ENCODE peak calls at places on chromosome 4, in seven cellular contexts. E is foreskin fibroblast, W is GM12865, Q is upper lobe of right lung, K is hepatocyte, O is AG04449, J is endothelial cell of umbilical vein. M is an unnamed sample.

GRCh38 chr4:159425749-159426376 is 323.0 kb downstream of the RAPGEF2 start:
- DNase-seq in J (no peak), K (no peak), W (no peak), O (no peak), Q (no peak), E (no peak), M (no peak)

GRCh38 chr4:7429069-7429416 is 5.7 kb downstream of the PSAPL1 start:
- DNase-seq in K (no peak), J (no peak), E (no peak), O (no peak), Q (peak; percentile 36), W (no peak), M (no peak)

GRCh38 chr4:96293806-96294205 is 453.9 kb downstream of the PDHA2 start:
- DNase-seq in W (no peak), E (no peak), J (no peak), Q (no peak), K (no peak), O (no peak), M (no peak)

GRCh38 chr4:133152801-133153526 is 3.9 kb downstream of the PCDH10 start:
- DNase-seq in J (peak; percentile 68), E (no peak), O (no peak), W (no peak), K (peak; percentile 23), Q (no peak), M (no peak)

GRCh38 chr4:15917297-15917696 is 21.2 kb downstream of the FGFBP1 start:
- DNase-seq in K (no peak), E (peak; percentile 51), W (no peak), J (no peak), O (no peak), Q (no peak), M (no peak)

GRCh38 chr4:6224725-6225124 is 24.4 kb upstream of the JAKMIP1 start:
- DNase-seq in K (no peak), W (no peak), O (no peak), Q (no peak), E (no peak), J (no peak), M (no peak)

GRCh38 chr4:133320576-133321170 is 171.6 kb downstream of the PCDH10 start:
- DNase-seq in O (no peak), J (peak; percentile 51), W (peak; percentile 26), E (no peak), K (peak; percentile 68), Q (no peak), M (no peak)

GRCh38 chr4:123833156-123833555 is 436.6 kb downstream of the SPRY1 start:
- DNase-seq in E (no peak), Q (no peak), K (no peak), J (peak; percentile 70), W (no peak), O (peak; percentile 69), M (no peak)

GRCh38 chr4:84324850-84325249 is 174.2 kb downstream of the NKX6-1 start:
- DNase-seq in Q (no peak), E (no peak), J (no peak), K (no peak), O (no peak), W (no peak), M (no peak)

GRCh38 chr4:180909279-180909678 is 1333.9 kb upstream of the TENM3 start:
- DNase-seq in W (peak; percentile 15), E (no peak), K (peak; percentile 7), Q (no peak), O (no peak), J (no peak), M (no peak)

GRCh38 chr4:54781771-54782170 is 124.0 kb downstream of the KIT start:
- DNase-seq in K (no peak), E (peak; percentile 25), J (no peak), Q (no peak), O (no peak), W (no peak), M (no peak)

GRCh38 chr4:147285751-147286150 is 195.1 kb upstream of the EDNRA start:
- DNase-seq in K (no peak), O (peak; percentile 17), E (peak; percentile 85), Q (no peak), J (no peak), W (no peak), M (peak; percentile 38)

GRCh38 chr4:109462802-109463201 is 29.2 kb downstream of the SEC24B start:
- DNase-seq in J (no peak), O (no peak), Q (no peak), K (no peak), W (no peak), E (peak; percentile 14), M (peak; percentile 24)

GRCh38 chr4:180994722-180995121 is 1248.5 kb upstream of the TENM3 start:
- DNase-seq in Q (no peak), J (no peak), W (no peak), E (no peak), K (no peak), O (no peak), M (no peak)

GRCh38 chr4:84673475-84674230 is 90.7 kb downstream of the CDS1 start:
- DNase-seq in E (peak; percentile 77), K (no peak), Q (no peak), J (peak; percentile 76), W (no peak), O (peak; percentile 60), M (peak; percentile 69)

GRCh38 chr4:129087516-129087915 is 5.8 kb downstream of the SCLT1 start:
- DNase-seq in Q (no peak), W (no peak), O (no peak), E (no peak), K (no peak), J (no peak), M (no peak)

GRCh38 chr4:2843909-2844584 is 403 bp downstream of the ADD1 start:
- DNase-seq in J (peak; percentile 49), K (peak; percentile 8), E (no peak), W (peak; percentile 53), Q (peak; percentile 82), O (no peak), M (no peak)

GRCh38 chr4:2353222-2354107 is 65.0 kb downstream of the ZFYVE28 start:
- DNase-seq in Q (peak; percentile 56), K (no peak), W (no peak), E (no peak), O (no peak), J (no peak), M (no peak)

GRCh38 chr4:185096032-185096653 is 46.9 kb upstream of the SLC25A4 start:
- DNase-seq in Q (no peak), O (no peak), K (peak; percentile 63), E (peak; percentile 12), J (peak; percentile 49), W (peak; percentile 51), M (no peak)

GRCh38 chr4:76182463-76182862 is 31.2 kb downstream of the SCARB2 start:
- DNase-seq in W (no peak), J (no peak), Q (no peak), K (no peak), O (no peak), E (no peak), M (no peak)

GRCh38 chr4:168264903-168265302 is 53.6 kb downstream of the DDX60 start:
- DNase-seq in O (no peak), E (no peak), K (no peak), W (no peak), J (no peak), Q (no peak), M (peak; percentile 9)

GRCh38 chr4:165874799-165875371 is 1.8 kb downstream of the TLL1 start:
- DNase-seq in Q (peak; percentile 65), J (no peak), K (peak; percentile 70), O (no peak), W (no peak), E (no peak), M (no peak)

GRCh38 chr4:107721436-107722090 is 1.5 kb upstream of the PAPSS1 start:
- DNase-seq in Q (peak; percentile 67), J (no peak), O (no peak), E (no peak), K (peak; percentile 22), W (peak; percentile 53), M (no peak)
- H3K4me3 ChIP-seq in Q (peak overlapping the region; percentile 99), J (no peak overlapping the region), O (no peak overlapping the region), E (no peak overlapping the region), K (peak overlapping the region; percentile 56), W (peak overlapping the region; percentile 89), M (no peak overlapping the region)

GRCh38 chr4:10119263-10119662 is 2.7 kb upstream of the WDR1 start:
- DNase-seq in Q (no peak), J (no peak), O (no peak), W (no peak), K (no peak), E (no peak), M (no peak)

GRCh38 chr4:10115657-10116624 is 658 bp downstream of the WDR1 start:
- DNase-seq in W (peak; percentile 79), O (no peak), E (no peak), K (peak; percentile 77), J (no peak), Q (peak; percentile 85), M (no peak)

GRCh38 chr4:10118355-10119004 is 1.9 kb upstream of the WDR1 start:
- DNase-seq in Q (no peak), O (no peak), K (no peak), J (no peak), W (no peak), E (no peak), M (no peak)

GRCh38 chr4:10116625-10117423 is at the start of gene WDR1:
- DNase-seq in Q (peak; percentile 99), J (peak; percentile 95), E (peak; percentile 98), O (peak; percentile 57), W (peak; percentile 98), K (peak; percentile 98), M (peak; percentile 84)

GRCh38 chr4:10117424-10118354 is 1.1 kb upstream of the WDR1 start:
- DNase-seq in O (no peak), K (peak; percentile 32), E (no peak), W (peak; percentile 64), J (peak; percentile 58), Q (no peak), M (no peak)
- H3K4me3 ChIP-seq in O (peak overlapping the region; percentile 69), K (peak overlapping the region; percentile 46), E (peak overlapping the region; percentile 77), W (peak overlapping the region; percentile 80), J (peak overlapping the region; percentile 30), Q (peak overlapping the region; percentile 85), M (peak overlapping the region; percentile 58)

GRCh38 chr4:119031218-119031617 is 104.4 kb upstream of the MYOZ2 start:
- DNase-seq in E (no peak), K (no peak), J (no peak), W (no peak), O (no peak), Q (peak; percentile 65), M (no peak)
- H3K4me3 ChIP-seq in E (no peak overlapping the region), K (no peak overlapping the region), J (no peak overlapping the region), W (no peak overlapping the region), O (no peak overlapping the region), Q (no peak overlapping the region), M (no peak overlapping the region)

GRCh38 chr4:182556576-182556975 is 313.4 kb downstream of the TENM3 start:
- DNase-seq in K (no peak), W (no peak), Q (no peak), J (no peak), O (no peak), E (no peak), M (no peak)

GRCh38 chr4:182562350-182562749 is 319.1 kb downstream of the TENM3 start:
- DNase-seq in K (no peak), Q (no peak), O (no peak), W (peak; percentile 13), E (no peak), J (no peak), M (no peak)

GRCh38 chr4:182564966-182565365 is 321.8 kb downstream of the TENM3 start:
- DNase-seq in Q (no peak), J (no peak), E (no peak), W (no peak), O (no peak), K (no peak), M (no peak)

GRCh38 chr4:182555997-182556418 is 312.8 kb downstream of the TENM3 start:
- DNase-seq in W (no peak), Q (no peak), O (peak; percentile 71), E (peak; percentile 25), K (peak; percentile 71), J (no peak), M (peak; percentile 66)

GRCh38 chr4:182560358-182560757 is 317.2 kb downstream of the TENM3 start:
- DNase-seq in K (peak; percentile 19), E (no peak), J (peak; percentile 66), Q (no peak), O (no peak), W (no peak), M (peak; percentile 13)
- H3K4me3 ChIP-seq in K (no peak overlapping the region), E (no peak overlapping the region), J (no peak overlapping the region), Q (no peak overlapping the region), O (no peak overlapping the region), W (no peak overlapping the region), M (no peak overlapping the region)

M was measured in skeletal muscle cell.